ENCODE peak calls at places on chromosomes 11 and 22, in five cellular contexts. L, G, P, U and D are unnamed samples.

GRCh38 chr22:39301108-39301507 is 18.3 kb downstream of the RPL3 start:
- DNase-seq in G (no peak), L (no peak), P (no peak), U (no peak), D (no peak)

GRCh38 chr11:61626580-61627380 is 45.9 kb upstream of the SYT7 start:
- DNase-seq in G (no peak), P (peak; percentile 50), U (peak; percentile 49), L (peak; percentile 80), D (no peak)

GRCh38 chr11:43969543-43969942 is 27.1 kb downstream of the C11orf96 start:
- DNase-seq in U (no peak), L (no peak), G (peak; percentile 28), P (peak; percentile 55), D (no peak)

GRCh38 chr11:65111537-65112225 is at the start of gene TM7SF2:
- DNase-seq in P (peak; percentile 97), U (peak; percentile 97), L (peak; percentile 80), G (peak; percentile 91), D (peak; percentile 70)

GRCh38 chr22:50545522-50546325 is at the start of gene KLHDC7B:
- DNase-seq in L (no peak), P (no peak), U (no peak), G (no peak), D (no peak)

GRCh38 chr22:47062126-47062525 is 299.7 kb downstream of the TBC1D22A start:
- DNase-seq in U (no peak), G (no peak), P (peak; percentile 0), L (no peak), D (no peak)

GRCh38 chr11:126992804-126993111 is 7.8 kb downstream of the KIRREL3 start:
- DNase-seq in L (no peak), P (no peak), G (no peak), U (no peak), D (peak; percentile 82)

GRCh38 chr11:77580712-77581337 is 8.9 kb upstream of the AQP11 start:
- DNase-seq in L (no peak), G (no peak), P (no peak), U (no peak), D (no peak)

GRCh38 chr11:127338380-127339259 is 338.1 kb upstream of the KIRREL3 start:
- DNase-seq in G (no peak), U (no peak), L (peak; percentile 43), P (no peak), D (no peak)

GRCh38 chr11:114377612-114378267 is 22.6 kb downstream of the C11orf71 start:
- DNase-seq in L (no peak), P (no peak), G (no peak), U (no peak), D (no peak)

GRCh38 chr11:67528376-67528775 is 5.1 kb upstream of the CABP2 start:
- DNase-seq in G (no peak), P (no peak), L (no peak), U (no peak), D (no peak)

GRCh38 chr22:42977574-42977973 is 37.4 kb downstream of the PACSIN2 start:
- DNase-seq in U (no peak), G (no peak), P (no peak), L (no peak), D (no peak)

GRCh38 chr22:47013861-47014635 is 251.6 kb downstream of the TBC1D22A start:
- DNase-seq in L (no peak), P (no peak), U (no peak), G (no peak), D (no peak)

GRCh38 chr11:105960252-105961245 is 61.5 kb downstream of the MSANTD4 start:
- DNase-seq in L (no peak), G (no peak), U (peak; percentile 89), P (no peak), D (no peak)

GRCh38 chr22:43155789-43156188 is 4.4 kb downstream of the TSPO start:
- DNase-seq in G (no peak), U (no peak), L (no peak), P (no peak), D (no peak)